ENCODE peak calls at places on chromosomes 1 and 21, in eight cellular contexts. One of them, this sample, is unnamed.

GRCh38 chr1:74246266-74246665 is 11.1 kb downstream of the TNNI3K start:
- DNase-seq in psoas muscle: no peak
- DNase-seq in spleen: no peak
- DNase-seq in cardiac muscle cell: no peak
- DNase-seq in lung: no peak
- DNase-seq in stomach: no peak
- DNase-seq in right lobe of liver: no peak
- DNase-seq in SJSA1: peak
- DNase-seq in this sample: no peak

GRCh38 chr1:111030590-111030989 is 66.9 kb upstream of the LRIF1 start:
- DNase-seq in psoas muscle: no peak
- DNase-seq in SJSA1: peak
- DNase-seq in stomach: peak
- DNase-seq in spleen: no peak
- DNase-seq in lung: peak
- DNase-seq in cardiac muscle cell: peak
- DNase-seq in right lobe of liver: no peak
- DNase-seq in this sample: no peak

GRCh38 chr1:166907051-166907450 is 31.0 kb upstream of the TADA1 start:
- DNase-seq in spleen: no peak
- DNase-seq in stomach: no peak
- DNase-seq in right lobe of liver: no peak
- DNase-seq in cardiac muscle cell: no peak
- DNase-seq in psoas muscle: no peak
- DNase-seq in lung: no peak
- DNase-seq in SJSA1: peak
- DNase-seq in this sample: no peak

GRCh38 chr1:232568331-232568852 is 61.5 kb downstream of the SIPA1L2 start:
- DNase-seq in stomach: no peak
- DNase-seq in cardiac muscle cell: no peak
- DNase-seq in psoas muscle: no peak
- DNase-seq in spleen: no peak
- DNase-seq in lung: no peak
- DNase-seq in right lobe of liver: no peak
- DNase-seq in SJSA1: no peak
- DNase-seq in this sample: no peak

GRCh38 chr1:7885513-7886298 is 32.8 kb upstream of the UTS2 start:
- DNase-seq in lung: peak
- DNase-seq in spleen: no peak
- DNase-seq in SJSA1: no peak
- DNase-seq in psoas muscle: peak
- DNase-seq in stomach: peak
- DNase-seq in cardiac muscle cell: no peak
- DNase-seq in right lobe of liver: no peak
- DNase-seq in this sample: no peak

GRCh38 chr1:51453010-51453409 is 66.1 kb downstream of the EPS15 start:
- DNase-seq in lung: no peak
- DNase-seq in psoas muscle: no peak
- DNase-seq in cardiac muscle cell: no peak
- DNase-seq in stomach: no peak
- DNase-seq in spleen: no peak
- DNase-seq in SJSA1: no peak
- DNase-seq in right lobe of liver: no peak
- DNase-seq in this sample: no peak

GRCh38 chr1:204410764-204411450 is 710 bp downstream of the PPP1R15B start:
- DNase-seq in lung: peak
- DNase-seq in spleen: no peak
- DNase-seq in right lobe of liver: no peak
- DNase-seq in cardiac muscle cell: peak
- DNase-seq in stomach: peak
- DNase-seq in SJSA1: peak
- DNase-seq in psoas muscle: peak
- DNase-seq in this sample: no peak

GRCh38 chr1:24107462-24108225 is 4.3 kb downstream of the MYOM3 start:
- DNase-seq in lung: no peak
- DNase-seq in cardiac muscle cell: no peak
- DNase-seq in spleen: peak
- DNase-seq in right lobe of liver: no peak
- DNase-seq in SJSA1: no peak
- DNase-seq in stomach: no peak
- DNase-seq in psoas muscle: peak
- DNase-seq in this sample: no peak

GRCh38 chr1:65459397-65459768 is 38.9 kb downstream of the LEPR start:
- DNase-seq in cardiac muscle cell: peak
- DNase-seq in psoas muscle: no peak
- DNase-seq in right lobe of liver: no peak
- DNase-seq in spleen: no peak
- DNase-seq in stomach: no peak
- DNase-seq in SJSA1: peak
- DNase-seq in lung: no peak
- DNase-seq in this sample: no peak

GRCh38 chr1:7808253-7808844 is 24.3 kb downstream of the PER3 start:
- DNase-seq in cardiac muscle cell: peak
- DNase-seq in lung: no peak
- DNase-seq in psoas muscle: no peak
- DNase-seq in spleen: no peak
- DNase-seq in stomach: no peak
- DNase-seq in right lobe of liver: no peak
- DNase-seq in SJSA1: peak
- DNase-seq in this sample: no peak

GRCh38 chr1:107326823-107327445 is 186.1 kb downstream of the NTNG1 start:
- DNase-seq in lung: no peak
- DNase-seq in right lobe of liver: no peak
- DNase-seq in spleen: no peak
- DNase-seq in psoas muscle: no peak
- DNase-seq in SJSA1: no peak
- DNase-seq in cardiac muscle cell: no peak
- DNase-seq in stomach: no peak
- DNase-seq in this sample: no peak

GRCh38 chr1:18836654-18837053 is 22.8 kb downstream of the TAS1R2 start:
- DNase-seq in right lobe of liver: no peak
- DNase-seq in spleen: peak
- DNase-seq in SJSA1: no peak
- DNase-seq in cardiac muscle cell: no peak
- DNase-seq in stomach: no peak
- DNase-seq in psoas muscle: no peak
- DNase-seq in lung: no peak
- DNase-seq in this sample: no peak

GRCh38 chr1:153395136-153395685 is 4.3 kb upstream of the S100A8 start:
- DNase-seq in lung: no peak
- DNase-seq in stomach: no peak
- DNase-seq in SJSA1: no peak
- DNase-seq in spleen: no peak
- DNase-seq in cardiac muscle cell: no peak
- DNase-seq in psoas muscle: peak
- DNase-seq in right lobe of liver: no peak
- DNase-seq in this sample: no peak

GRCh38 chr1:65255088-65256050 is 54.0 kb upstream of the DNAJC6 start:
- DNase-seq in cardiac muscle cell: peak
- DNase-seq in psoas muscle: no peak
- DNase-seq in SJSA1: no peak
- DNase-seq in spleen: no peak
- DNase-seq in right lobe of liver: no peak
- DNase-seq in lung: no peak
- DNase-seq in stomach: no peak
- DNase-seq in this sample: peak

GRCh38 chr1:6612641-6613360 is 730 bp upstream of the PHF13 start:
- DNase-seq in lung: peak
- DNase-seq in spleen: no peak
- DNase-seq in stomach: peak
- DNase-seq in cardiac muscle cell: peak
- DNase-seq in psoas muscle: peak
- DNase-seq in right lobe of liver: peak
- DNase-seq in SJSA1: peak
- DNase-seq in this sample: peak

GRCh38 chr1:173477286-173478098 is at the start of gene PRDX6:
- DNase-seq in psoas muscle: peak
- DNase-seq in stomach: peak
- DNase-seq in lung: peak
- DNase-seq in cardiac muscle cell: peak
- DNase-seq in right lobe of liver: peak
- DNase-seq in SJSA1: peak
- DNase-seq in spleen: peak
- DNase-seq in this sample: peak

GRCh38 chr1:40646385-40646784 is 19.1 kb downstream of the RIMS3 start:
- DNase-seq in right lobe of liver: no peak
- DNase-seq in SJSA1: no peak
- DNase-seq in cardiac muscle cell: no peak
- DNase-seq in psoas muscle: no peak
- DNase-seq in stomach: no peak
- DNase-seq in lung: no peak
- DNase-seq in spleen: no peak
- DNase-seq in this sample: no peak

GRCh38 chr1:227343727-227344551 is 25.6 kb upstream of the CDC42BPA start:
- DNase-seq in right lobe of liver: no peak
- DNase-seq in SJSA1: peak
- DNase-seq in stomach: no peak
- DNase-seq in cardiac muscle cell: no peak
- DNase-seq in spleen: no peak
- DNase-seq in lung: no peak
- DNase-seq in psoas muscle: no peak
- DNase-seq in this sample: no peak

GRCh38 chr1:119103764-119104163 is 36.7 kb downstream of the WARS2 start:
- DNase-seq in lung: no peak
- DNase-seq in psoas muscle: no peak
- DNase-seq in SJSA1: no peak
- DNase-seq in spleen: no peak
- DNase-seq in stomach: no peak
- DNase-seq in cardiac muscle cell: no peak
- DNase-seq in right lobe of liver: no peak
- DNase-seq in this sample: no peak

DNA sequence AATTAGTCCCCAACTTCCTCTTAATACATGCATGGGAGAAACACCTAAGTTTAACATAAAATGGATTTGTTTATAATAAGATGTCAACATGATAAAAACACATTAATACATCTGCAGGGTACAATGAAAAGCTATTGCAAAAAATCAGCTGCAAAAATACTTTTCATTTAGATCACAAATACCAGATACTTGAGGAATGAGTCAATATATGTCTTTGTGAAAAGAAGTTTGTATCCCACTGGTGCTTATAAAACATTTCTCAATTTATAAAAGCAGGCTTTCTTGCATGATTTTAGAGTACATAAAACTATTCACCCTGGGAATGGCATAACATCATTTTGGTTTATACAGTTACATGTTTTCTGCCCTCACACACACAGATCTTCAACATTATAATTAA is 18.6 kb upstream of the PRKAA2 start:
- DNase-seq in lung: no peak
- DNase-seq in cardiac muscle cell: no peak
- DNase-seq in psoas muscle: no peak
- DNase-seq in spleen: no peak
- DNase-seq in stomach: no peak
- DNase-seq in right lobe of liver: no peak
- DNase-seq in SJSA1: peak
- DNase-seq in this sample: no peak
- H3K27ac ChIP-seq in lung: no peak
- H3K27ac ChIP-seq in cardiac muscle cell: no peak
- H3K27ac ChIP-seq in psoas muscle: no peak
- H3K27ac ChIP-seq in spleen: no peak
- H3K27ac ChIP-seq in stomach: no peak
- H3K27ac ChIP-seq in right lobe of liver: no peak
- H3K27ac ChIP-seq in SJSA1: peak
- H3K27ac ChIP-seq in this sample: no peak

DNA sequence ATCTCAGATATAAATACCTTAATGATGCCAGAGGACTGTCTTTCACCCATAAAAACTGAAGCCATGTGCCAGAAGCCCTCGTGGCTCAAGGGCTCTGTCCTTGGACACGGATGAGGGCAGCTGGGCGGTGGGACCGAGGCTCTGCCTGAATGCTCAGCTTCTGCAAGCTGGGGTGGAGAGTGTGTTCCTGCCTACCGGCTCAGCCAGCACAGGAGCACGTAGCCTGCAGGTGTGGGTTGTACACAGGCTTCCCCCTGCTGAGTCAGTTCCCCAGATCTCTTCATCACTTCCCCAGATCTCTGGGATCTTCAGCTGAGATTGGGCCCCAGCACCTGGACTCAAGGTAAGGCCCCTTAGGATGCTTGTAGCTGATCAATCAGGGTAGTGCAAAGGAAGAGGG is 15.4 kb downstream of the KCNJ15 start:
- DNase-seq in SJSA1: no peak
- DNase-seq in cardiac muscle cell: no peak
- DNase-seq in spleen: peak
- DNase-seq in stomach: no peak
- DNase-seq in right lobe of liver: no peak
- DNase-seq in lung: no peak
- DNase-seq in psoas muscle: no peak
- DNase-seq in this sample: no peak
- H3K27ac ChIP-seq in SJSA1: no peak
- H3K27ac ChIP-seq in cardiac muscle cell: no peak
- H3K27ac ChIP-seq in spleen: peak
- H3K27ac ChIP-seq in stomach: no peak
- H3K27ac ChIP-seq in right lobe of liver: no peak
- H3K27ac ChIP-seq in lung: peak
- H3K27ac ChIP-seq in psoas muscle: no peak
- H3K27ac ChIP-seq in this sample: no peak

GRCh38 chr1:46755121-46755520 is 36.2 kb upstream of the EFCAB14 start:
- DNase-seq in stomach: no peak
- DNase-seq in psoas muscle: no peak
- DNase-seq in cardiac muscle cell: no peak
- DNase-seq in SJSA1: no peak
- DNase-seq in right lobe of liver: no peak
- DNase-seq in spleen: no peak
- DNase-seq in lung: no peak
- DNase-seq in this sample: no peak
- H3K27ac ChIP-seq in stomach: peak
- H3K27ac ChIP-seq in psoas muscle: no peak
- H3K27ac ChIP-seq in cardiac muscle cell: no peak
- H3K27ac ChIP-seq in SJSA1: no peak
- H3K27ac ChIP-seq in right lobe of liver: no peak
- H3K27ac ChIP-seq in spleen: no peak
- H3K27ac ChIP-seq in lung: peak
- H3K27ac ChIP-seq in this sample: no peak

DNA sequence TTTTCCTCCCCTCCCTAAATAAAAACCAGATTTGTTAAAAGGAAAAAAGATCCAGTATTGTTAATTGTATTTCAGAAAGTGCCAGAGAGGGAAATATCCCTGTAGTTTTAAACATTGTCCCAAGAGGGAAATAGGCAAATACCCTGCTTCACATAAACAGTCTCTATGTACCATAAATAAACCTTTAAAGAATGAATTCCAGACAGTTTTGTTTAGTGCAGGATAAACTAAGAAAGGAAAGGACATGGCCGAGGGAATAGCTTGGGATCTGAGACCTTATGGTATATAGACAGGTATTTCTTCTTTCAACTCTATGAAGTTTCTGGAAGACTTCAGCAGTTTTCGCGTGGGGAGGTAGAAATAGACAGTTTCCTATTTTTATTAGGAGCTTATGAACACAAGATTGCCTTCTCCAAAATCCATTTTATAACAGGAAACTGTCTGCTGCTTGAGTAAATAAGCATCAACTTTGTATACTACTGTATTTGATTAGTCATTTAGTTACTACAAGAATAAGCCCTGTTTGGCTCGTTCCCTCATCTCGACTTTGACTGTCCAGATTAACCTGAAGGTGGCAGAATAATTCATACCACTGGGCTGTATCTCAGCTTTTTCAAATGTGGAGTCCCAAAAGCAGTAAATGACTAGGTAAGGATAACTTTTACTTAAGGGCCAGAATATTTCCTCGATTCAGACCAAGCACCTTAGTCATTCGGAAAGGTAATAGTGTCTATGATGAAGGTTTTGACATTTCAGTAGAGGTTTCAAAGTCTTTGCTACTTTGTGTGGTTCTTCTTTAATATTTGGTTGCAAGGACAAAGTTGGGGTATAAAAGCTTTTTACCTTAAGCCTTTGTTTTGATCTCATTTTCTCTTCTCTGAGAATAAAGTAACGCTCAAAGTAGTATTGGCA is 177.5 kb downstream of the VPS13D start:
- DNase-seq in psoas muscle: no peak
- DNase-seq in stomach: no peak
- DNase-seq in cardiac muscle cell: no peak
- DNase-seq in SJSA1: peak
- DNase-seq in right lobe of liver: no peak
- DNase-seq in lung: no peak
- DNase-seq in spleen: no peak
- DNase-seq in this sample: no peak
- H3K27ac ChIP-seq in psoas muscle: peak
- H3K27ac ChIP-seq in stomach: peak
- H3K27ac ChIP-seq in cardiac muscle cell: peak
- H3K27ac ChIP-seq in SJSA1: peak
- H3K27ac ChIP-seq in right lobe of liver: peak
- H3K27ac ChIP-seq in lung: no peak
- H3K27ac ChIP-seq in spleen: no peak
- H3K27ac ChIP-seq in this sample: peak